ENCODE peak calls at places on chromosome 19, in eight cellular contexts. C, P, O, U, X, T, L and W are unnamed samples.

GRCh38 chr19:19866599-19867248 is 1.0 kb downstream of the ZNF253 start:
- DNase-seq in C (no peak), P (no peak), O (peak; percentile 95), U (peak; percentile 83), X (peak; percentile 54), T (no peak), L (no peak), W (peak; percentile 42)

GRCh38 chr19:52936151-52936957 is 13.1 kb upstream of the ZNF888 start:
- DNase-seq in C (no peak), P (no peak), O (no peak), U (no peak), X (no peak), T (no peak), L (no peak), W (no peak)

GRCh38 chr19:11227201-11227886 is 12.1 kb upstream of the ANGPTL8 start:
- DNase-seq in C (no peak), P (no peak), O (peak; percentile 88), U (peak; percentile 28), X (no peak), T (no peak), L (no peak), W (no peak)

GRCh38 chr19:52735734-52736133 is 890 bp upstream of the ZNF611 start:
- DNase-seq in C (peak; percentile 83), P (peak; percentile 76), O (peak; percentile 98), U (peak; percentile 90), X (no peak), T (peak; percentile 39), L (peak; percentile 81), W (peak; percentile 25)

GRCh38 chr19:14048439-14049153 is 13.3 kb downstream of the PALM3 start:
- DNase-seq in C (peak; percentile 72), P (peak; percentile 67), O (peak; percentile 85), U (peak; percentile 56), X (peak; percentile 51), T (peak; percentile 16), L (peak; percentile 44), W (peak; percentile 33)

GRCh38 chr19:44212865-44213346 is 574 bp downstream of the ZNF227 start:
- DNase-seq in C (no peak), P (no peak), O (peak; percentile 47), U (peak; percentile 28), X (no peak), T (peak; percentile 6), L (no peak), W (no peak)

GRCh38 chr19:10110076-10110971 is 1.2 kb upstream of the P2RY11 start:
- DNase-seq in C (no peak), P (no peak), O (no peak), U (no peak), X (no peak), T (no peak), L (no peak), W (no peak)

GRCh38 chr19:9060559-9061340 is 26.1 kb upstream of the OR1M1 start:
- DNase-seq in C (no peak), P (no peak), O (no peak), U (no peak), X (no peak), T (no peak), L (no peak), W (peak; percentile 31)

GRCh38 chr19:44588753-44589112 is 24.6 kb upstream of the IGSF23 start:
- DNase-seq in C (no peak), P (no peak), O (no peak), U (no peak), X (no peak), T (no peak), L (no peak), W (no peak)

GRCh38 chr19:14361824-14362223 is 19.4 kb upstream of the ADGRE5 start:
- DNase-seq in C (no peak), P (no peak), O (peak; percentile 89), U (peak; percentile 52), X (peak; percentile 52), T (no peak), L (no peak), W (no peak)

GRCh38 chr19:13133241-13133870 is 15.3 kb downstream of the NACC1 start:
- DNase-seq in C (no peak), P (no peak), O (no peak), U (no peak), X (no peak), T (no peak), L (no peak), W (no peak)

GRCh38 chr19:54297759-54298305 is 15.1 kb downstream of the LILRA5 start:
- DNase-seq in C (no peak), P (no peak), O (peak; percentile 4), U (peak; percentile 9), X (no peak), T (no peak), L (no peak), W (no peak)

GRCh38 chr19:54273811-54274210 is 7.1 kb downstream of the LILRB2 start:
- DNase-seq in C (no peak), P (no peak), O (no peak), U (no peak), X (no peak), T (no peak), L (no peak), W (no peak)

GRCh38 chr19:13057147-13057572 is 45.5 kb downstream of the LYL1 start:
- DNase-seq in C (peak; percentile 52), P (no peak), O (no peak), U (peak; percentile 71), X (no peak), T (no peak), L (no peak), W (peak; percentile 74)

GRCh38 chr19:15427991-15428471 is 9.2 kb upstream of the AKAP8L start:
- DNase-seq in C (no peak), P (no peak), O (no peak), U (no peak), X (no peak), T (no peak), L (no peak), W (no peak)

GRCh38 chr19:10820173-10820572 is 15.8 kb downstream of the TMED1 start:
- DNase-seq in C (no peak), P (no peak), O (peak; percentile 37), U (no peak), X (no peak), T (no peak), L (no peak), W (no peak)

GRCh38 chr19:5316138-5316537 is 24.5 kb downstream of the PTPRS start:
- DNase-seq in C (no peak), P (no peak), O (no peak), U (no peak), X (no peak), T (no peak), L (no peak), W (no peak)

GRCh38 chr19:5317321-5317720 is 23.3 kb downstream of the PTPRS start:
- DNase-seq in C (no peak), P (no peak), O (no peak), U (no peak), X (no peak), T (no peak), L (no peak), W (no peak)

GRCh38 chr19:5321066-5321642 is 19.5 kb downstream of the PTPRS start:
- DNase-seq in C (no peak), P (no peak), O (no peak), U (no peak), X (no peak), T (no peak), L (no peak), W (no peak)

GRCh38 chr19:5319516-5319915 is 21.1 kb downstream of the PTPRS start:
- DNase-seq in C (no peak), P (no peak), O (no peak), U (no peak), X (no peak), T (no peak), L (no peak), W (no peak)

GRCh38 chr19:5318306-5318705 is 22.3 kb downstream of the PTPRS start:
- DNase-seq in C (no peak), P (no peak), O (no peak), U (no peak), X (no peak), T (no peak), L (no peak), W (no peak)
- H3K36me3 ChIP-seq in C (no peaks in the 10 kb centered on the region), P (no peaks in the 10 kb centered on the region), O (no peaks in the 10 kb centered on the region), U (no peaks in the 10 kb centered on the region), X (no peaks in the 10 kb centered on the region), T (no peaks in the 10 kb centered on the region), L (no peaks in the 10 kb centered on the region), W (no peaks in the 10 kb centered on the region)

GRCh38 chr19:18281082-18282020 is at the start of gene JUND:
- DNase-seq in C (peak; percentile 99), P (peak; percentile 99), O (peak; percentile 98), U (peak; percentile 99), X (peak; percentile 99), T (peak; percentile 95), L (peak; percentile 99), W (peak; percentile 99)
- H3K36me3 ChIP-seq in C (peaks cover 27% of the 10 kb centered on the region), P (peaks cover 28% of the 10 kb centered on the region), O (peaks cover 5% of the 10 kb centered on the region), U (no peaks in the 10 kb centered on the region), X (peaks cover 14% of the 10 kb centered on the region), T (peaks cover 12% of the 10 kb centered on the region), L (peaks cover 16% of the 10 kb centered on the region), W (peaks cover 11% of the 10 kb centered on the region)

GRCh38 chr19:46786236-46787039 is 2.0 kb downstream of the SLC1A5 start:
- DNase-seq in C (peak; percentile 78), P (peak; percentile 59), O (peak; percentile 89), U (peak; percentile 59), X (peak; percentile 82), T (peak; percentile 64), L (peak; percentile 67), W (peak; percentile 13)
- H3K36me3 ChIP-seq in C (peaks cover 24% of the 10 kb centered on the region), P (peaks cover 17% of the 10 kb centered on the region), O (peaks cover 6% of the 10 kb centered on the region), U (no peaks in the 10 kb centered on the region), X (peaks cover 5% of the 10 kb centered on the region), T (peaks cover 28% of the 10 kb centered on the region), L (peaks cover 3% of the 10 kb centered on the region), W (no peaks in the 10 kb centered on the region)

GRCh38 chr19:49925486-49925885 is 3.5 kb upstream of the ATF5 start:
- DNase-seq in C (no peak), P (no peak), O (no peak), U (no peak), X (no peak), T (no peak), L (no peak), W (no peak)
- H3K36me3 ChIP-seq in C (peaks cover 60% of the 10 kb centered on the region), P (peaks cover 39% of the 10 kb centered on the region), O (peaks cover 21% of the 10 kb centered on the region), U (no peaks in the 10 kb centered on the region), X (peaks cover 36% of the 10 kb centered on the region), T (peaks cover 22% of the 10 kb centered on the region), L (peaks cover 64% of the 10 kb centered on the region), W (peaks cover 4% of the 10 kb centered on the region)